ENCODE peak calls at places on chromosomes 4 and X, in eight cellular contexts. One of them, this sample, is unnamed.

GRCh38 chr4:105345838-105346237 is 128.0 kb downstream of the PPA2 start:
- ATAC-seq in gastrocnemius medialis: no peak
- ATAC-seq in RWPE2: no peak
- ATAC-seq in heart right ventricle: no peak
- ATAC-seq in pancreas: no peak
- ATAC-seq in activated CD8-positive, alpha-beta T cell treated with anti-CD3 and anti-CD28 coated beads for 36 hours: peak
- ATAC-seq in CD8-positive, alpha-beta T cell: no peak
- ATAC-seq in right lobe of liver: no peak
- ATAC-seq in this sample: no peak

GRCh38 chr4:124104628-124105027 is 607.9 kb downstream of the ANKRD50 start:
- ATAC-seq in gastrocnemius medialis: no peak
- ATAC-seq in RWPE2: no peak
- ATAC-seq in heart right ventricle: no peak
- ATAC-seq in pancreas: no peak
- ATAC-seq in activated CD8-positive, alpha-beta T cell treated with anti-CD3 and anti-CD28 coated beads for 36 hours: no peak
- ATAC-seq in CD8-positive, alpha-beta T cell: no peak
- ATAC-seq in right lobe of liver: no peak
- ATAC-seq in this sample: no peak

GRCh38 chr4:138775890-138776289 is 239.7 kb upstream of the NOCT start:
- ATAC-seq in gastrocnemius medialis: no peak
- ATAC-seq in RWPE2: no peak
- ATAC-seq in heart right ventricle: no peak
- ATAC-seq in pancreas: peak
- ATAC-seq in activated CD8-positive, alpha-beta T cell treated with anti-CD3 and anti-CD28 coated beads for 36 hours: no peak
- ATAC-seq in CD8-positive, alpha-beta T cell: no peak
- ATAC-seq in right lobe of liver: no peak
- ATAC-seq in this sample: no peak

GRCh38 chr4:85787133-85787532 is 312.2 kb downstream of the ARHGAP24 start:
- ATAC-seq in gastrocnemius medialis: no peak
- ATAC-seq in RWPE2: peak
- ATAC-seq in heart right ventricle: no peak
- ATAC-seq in pancreas: peak
- ATAC-seq in activated CD8-positive, alpha-beta T cell treated with anti-CD3 and anti-CD28 coated beads for 36 hours: no peak
- ATAC-seq in CD8-positive, alpha-beta T cell: no peak
- ATAC-seq in right lobe of liver: peak
- ATAC-seq in this sample: peak

GRCh38 chrX:150414228-150414627 is 51.1 kb downstream of the MAMLD1 start:
- ATAC-seq in gastrocnemius medialis: no peak
- ATAC-seq in RWPE2: no peak
- ATAC-seq in heart right ventricle: no peak
- ATAC-seq in pancreas: no peak
- ATAC-seq in activated CD8-positive, alpha-beta T cell treated with anti-CD3 and anti-CD28 coated beads for 36 hours: no peak
- ATAC-seq in CD8-positive, alpha-beta T cell: no peak
- ATAC-seq in right lobe of liver: no peak
- ATAC-seq in this sample: no peak

GRCh38 chr4:33063238-33063637 is 2343.1 kb downstream of the PCDH7 start:
- ATAC-seq in gastrocnemius medialis: no peak
- ATAC-seq in RWPE2: peak
- ATAC-seq in heart right ventricle: no peak
- ATAC-seq in pancreas: no peak
- ATAC-seq in activated CD8-positive, alpha-beta T cell treated with anti-CD3 and anti-CD28 coated beads for 36 hours: no peak
- ATAC-seq in CD8-positive, alpha-beta T cell: no peak
- ATAC-seq in right lobe of liver: no peak
- ATAC-seq in this sample: peak

GRCh38 chrX:17038681-17039161 is 92.3 kb downstream of the REPS2 start:
- ATAC-seq in gastrocnemius medialis: no peak
- ATAC-seq in RWPE2: no peak
- ATAC-seq in heart right ventricle: peak
- ATAC-seq in pancreas: peak
- ATAC-seq in activated CD8-positive, alpha-beta T cell treated with anti-CD3 and anti-CD28 coated beads for 36 hours: no peak
- ATAC-seq in CD8-positive, alpha-beta T cell: no peak
- ATAC-seq in right lobe of liver: no peak
- ATAC-seq in this sample: peak

GRCh38 chr4:54056360-54056759 is 8.0 kb downstream of the CHIC2 start:
- ATAC-seq in gastrocnemius medialis: no peak
- ATAC-seq in RWPE2: no peak
- ATAC-seq in heart right ventricle: no peak
- ATAC-seq in pancreas: no peak
- ATAC-seq in activated CD8-positive, alpha-beta T cell treated with anti-CD3 and anti-CD28 coated beads for 36 hours: peak
- ATAC-seq in CD8-positive, alpha-beta T cell: peak
- ATAC-seq in right lobe of liver: no peak
- ATAC-seq in this sample: no peak

GRCh38 chr4:74109894-74110605 is 11.1 kb upstream of the CXCL2 start:
- ATAC-seq in gastrocnemius medialis: no peak
- ATAC-seq in RWPE2: peak
- ATAC-seq in heart right ventricle: peak
- ATAC-seq in pancreas: peak
- ATAC-seq in activated CD8-positive, alpha-beta T cell treated with anti-CD3 and anti-CD28 coated beads for 36 hours: no peak
- ATAC-seq in CD8-positive, alpha-beta T cell: no peak
- ATAC-seq in right lobe of liver: peak
- ATAC-seq in this sample: no peak

GRCh38 chr4:122584517-122584916 is 36.3 kb downstream of the IL21 start:
- ATAC-seq in gastrocnemius medialis: no peak
- ATAC-seq in RWPE2: peak
- ATAC-seq in heart right ventricle: no peak
- ATAC-seq in pancreas: peak
- ATAC-seq in activated CD8-positive, alpha-beta T cell treated with anti-CD3 and anti-CD28 coated beads for 36 hours: peak
- ATAC-seq in CD8-positive, alpha-beta T cell: peak
- ATAC-seq in right lobe of liver: no peak
- ATAC-seq in this sample: no peak

GRCh38 chrX:66050140-66050569 is 10.3 kb upstream of the VSIG4 start:
- ATAC-seq in gastrocnemius medialis: no peak
- ATAC-seq in RWPE2: no peak
- ATAC-seq in heart right ventricle: no peak
- ATAC-seq in pancreas: peak
- ATAC-seq in activated CD8-positive, alpha-beta T cell treated with anti-CD3 and anti-CD28 coated beads for 36 hours: no peak
- ATAC-seq in CD8-positive, alpha-beta T cell: no peak
- ATAC-seq in right lobe of liver: peak
- ATAC-seq in this sample: peak

GRCh38 chr4:84028340-84028739 is 470.8 kb downstream of the NKX6-1 start:
- ATAC-seq in gastrocnemius medialis: no peak
- ATAC-seq in RWPE2: no peak
- ATAC-seq in heart right ventricle: no peak
- ATAC-seq in pancreas: no peak
- ATAC-seq in activated CD8-positive, alpha-beta T cell treated with anti-CD3 and anti-CD28 coated beads for 36 hours: no peak
- ATAC-seq in CD8-positive, alpha-beta T cell: no peak
- ATAC-seq in right lobe of liver: no peak
- ATAC-seq in this sample: no peak

GRCh38 chr4:89256203-89256800 is 51.3 kb downstream of the GPRIN3 start:
- ATAC-seq in gastrocnemius medialis: no peak
- ATAC-seq in RWPE2: no peak
- ATAC-seq in heart right ventricle: peak
- ATAC-seq in pancreas: peak
- ATAC-seq in activated CD8-positive, alpha-beta T cell treated with anti-CD3 and anti-CD28 coated beads for 36 hours: no peak
- ATAC-seq in CD8-positive, alpha-beta T cell: no peak
- ATAC-seq in right lobe of liver: no peak
- ATAC-seq in this sample: no peak

DNA sequence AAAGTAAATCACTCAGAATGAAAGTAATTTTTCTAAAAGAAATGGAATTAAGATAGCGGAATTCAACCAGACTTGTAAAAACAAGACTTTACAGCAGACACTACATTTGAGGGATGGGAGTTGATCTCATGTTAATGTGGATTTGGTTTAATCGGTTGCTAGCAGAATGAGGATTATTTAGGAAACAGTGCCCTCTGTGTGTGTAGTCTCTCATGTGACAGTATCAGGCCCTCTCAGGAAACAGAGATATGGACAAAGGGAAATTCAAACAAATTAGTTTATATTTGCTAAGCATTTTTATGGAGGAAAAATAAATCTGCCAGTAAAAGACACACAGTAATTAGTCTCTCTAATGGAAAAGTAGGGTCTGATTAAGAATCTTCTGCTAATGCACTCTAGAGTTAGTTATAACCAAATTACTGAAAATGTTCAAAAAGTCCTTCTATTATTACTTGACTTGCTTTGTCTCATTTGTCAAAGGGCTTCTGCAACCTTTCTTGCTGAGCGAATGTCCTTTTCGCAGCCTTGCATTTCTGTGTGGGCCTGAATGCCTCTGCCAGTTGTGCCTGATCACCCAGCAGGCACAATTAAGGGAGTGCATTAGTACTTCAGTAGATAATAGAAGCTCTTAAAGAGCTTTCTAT is 1282.3 kb upstream of the TENM3 start:
- ATAC-seq in gastrocnemius medialis: no peak
- ATAC-seq in RWPE2: no peak
- ATAC-seq in heart right ventricle: no peak
- ATAC-seq in pancreas: peak
- ATAC-seq in activated CD8-positive, alpha-beta T cell treated with anti-CD3 and anti-CD28 coated beads for 36 hours: no peak
- ATAC-seq in CD8-positive, alpha-beta T cell: no peak
- ATAC-seq in right lobe of liver: no peak
- ATAC-seq in this sample: no peak
- TF ChIP-seq CTCF in gastrocnemius medialis: no peak
- TF ChIP-seq CTCF in RWPE2: peak
- TF ChIP-seq CTCF in heart right ventricle: no peak
- TF ChIP-seq CTCF in pancreas: no peak
- TF ChIP-seq CTCF in activated CD8-positive, alpha-beta T cell treated with anti-CD3 and anti-CD28 coated beads for 36 hours: no peak
- TF ChIP-seq CTCF in CD8-positive, alpha-beta T cell: no peak
- TF ChIP-seq CTCF in right lobe of liver: peak
- TF ChIP-seq CTCF in this sample: no peak

GRCh38 chr4:7333801-7334421 is 100.8 kb downstream of the PSAPL1 start:
- ATAC-seq in gastrocnemius medialis: no peak
- ATAC-seq in RWPE2: no peak
- ATAC-seq in heart right ventricle: no peak
- ATAC-seq in pancreas: no peak
- ATAC-seq in activated CD8-positive, alpha-beta T cell treated with anti-CD3 and anti-CD28 coated beads for 36 hours: no peak
- ATAC-seq in CD8-positive, alpha-beta T cell: no peak
- ATAC-seq in right lobe of liver: no peak
- ATAC-seq in this sample: no peak
- TF ChIP-seq CTCF in gastrocnemius medialis: no peak
- TF ChIP-seq CTCF in RWPE2: no peak
- TF ChIP-seq CTCF in heart right ventricle: no peak
- TF ChIP-seq CTCF in pancreas: no peak
- TF ChIP-seq CTCF in activated CD8-positive, alpha-beta T cell treated with anti-CD3 and anti-CD28 coated beads for 36 hours: no peak
- TF ChIP-seq CTCF in CD8-positive, alpha-beta T cell: no peak
- TF ChIP-seq CTCF in right lobe of liver: no peak
- TF ChIP-seq CTCF in this sample: no peak

GRCh38 chr4:1210241-1210841 is 38.0 kb upstream of the SPON2 start:
- ATAC-seq in gastrocnemius medialis: no peak
- ATAC-seq in RWPE2: no peak
- ATAC-seq in heart right ventricle: no peak
- ATAC-seq in pancreas: no peak
- ATAC-seq in activated CD8-positive, alpha-beta T cell treated with anti-CD3 and anti-CD28 coated beads for 36 hours: no peak
- ATAC-seq in CD8-positive, alpha-beta T cell: no peak
- ATAC-seq in right lobe of liver: no peak
- ATAC-seq in this sample: no peak

GRCh38 chr4:1208970-1209704 is 36.8 kb upstream of the SPON2 start:
- ATAC-seq in gastrocnemius medialis: peak
- ATAC-seq in RWPE2: no peak
- ATAC-seq in heart right ventricle: peak
- ATAC-seq in pancreas: no peak
- ATAC-seq in activated CD8-positive, alpha-beta T cell treated with anti-CD3 and anti-CD28 coated beads for 36 hours: no peak
- ATAC-seq in CD8-positive, alpha-beta T cell: no peak
- ATAC-seq in right lobe of liver: no peak
- ATAC-seq in this sample: peak

GRCh38 chr4:1210971-1211370 is 38.0 kb downstream of the CTBP1 start:
- ATAC-seq in gastrocnemius medialis: no peak
- ATAC-seq in RWPE2: no peak
- ATAC-seq in heart right ventricle: no peak
- ATAC-seq in pancreas: no peak
- ATAC-seq in activated CD8-positive, alpha-beta T cell treated with anti-CD3 and anti-CD28 coated beads for 36 hours: no peak
- ATAC-seq in CD8-positive, alpha-beta T cell: no peak
- ATAC-seq in right lobe of liver: no peak
- ATAC-seq in this sample: no peak

GRCh38 chr4:1208266-1208961 is 36.0 kb upstream of the SPON2 start:
- ATAC-seq in gastrocnemius medialis: no peak
- ATAC-seq in RWPE2: peak
- ATAC-seq in heart right ventricle: peak
- ATAC-seq in pancreas: peak
- ATAC-seq in activated CD8-positive, alpha-beta T cell treated with anti-CD3 and anti-CD28 coated beads for 36 hours: peak
- ATAC-seq in CD8-positive, alpha-beta T cell: no peak
- ATAC-seq in right lobe of liver: no peak
- ATAC-seq in this sample: no peak

GRCh38 chr4:1209821-1210220 is 37.4 kb upstream of the SPON2 start:
- ATAC-seq in gastrocnemius medialis: peak
- ATAC-seq in RWPE2: no peak
- ATAC-seq in heart right ventricle: peak
- ATAC-seq in pancreas: peak
- ATAC-seq in activated CD8-positive, alpha-beta T cell treated with anti-CD3 and anti-CD28 coated beads for 36 hours: no peak
- ATAC-seq in CD8-positive, alpha-beta T cell: no peak
- ATAC-seq in right lobe of liver: peak
- ATAC-seq in this sample: peak
- TF ChIP-seq CTCF in gastrocnemius medialis: no peak
- TF ChIP-seq CTCF in RWPE2: no peak
- TF ChIP-seq CTCF in heart right ventricle: no peak
- TF ChIP-seq CTCF in pancreas: no peak
- TF ChIP-seq CTCF in activated CD8-positive, alpha-beta T cell treated with anti-CD3 and anti-CD28 coated beads for 36 hours: no peak
- TF ChIP-seq CTCF in CD8-positive, alpha-beta T cell: no peak
- TF ChIP-seq CTCF in right lobe of liver: no peak
- TF ChIP-seq CTCF in this sample: no peak

GRCh38 chr4:147103403-147103946 is 157.8 kb upstream of the TTC29 start:
- ATAC-seq in gastrocnemius medialis: peak
- ATAC-seq in RWPE2: peak
- ATAC-seq in heart right ventricle: peak
- ATAC-seq in pancreas: peak
- ATAC-seq in activated CD8-positive, alpha-beta T cell treated with anti-CD3 and anti-CD28 coated beads for 36 hours: no peak
- ATAC-seq in CD8-positive, alpha-beta T cell: no peak
- ATAC-seq in right lobe of liver: peak
- ATAC-seq in this sample: peak
- TF ChIP-seq CTCF in gastrocnemius medialis: no peak
- TF ChIP-seq CTCF in RWPE2: no peak
- TF ChIP-seq CTCF in heart right ventricle: no peak
- TF ChIP-seq CTCF in pancreas: no peak
- TF ChIP-seq CTCF in activated CD8-positive, alpha-beta T cell treated with anti-CD3 and anti-CD28 coated beads for 36 hours: no peak
- TF ChIP-seq CTCF in CD8-positive, alpha-beta T cell: no peak
- TF ChIP-seq CTCF in right lobe of liver: no peak
- TF ChIP-seq CTCF in this sample: no peak

GRCh38 chr4:158895797-158896442 is 127.1 kb downstream of the FNIP2 start:
- ATAC-seq in gastrocnemius medialis: no peak
- ATAC-seq in RWPE2: peak
- ATAC-seq in heart right ventricle: no peak
- ATAC-seq in pancreas: peak
- ATAC-seq in activated CD8-positive, alpha-beta T cell treated with anti-CD3 and anti-CD28 coated beads for 36 hours: no peak
- ATAC-seq in CD8-positive, alpha-beta T cell: peak
- ATAC-seq in right lobe of liver: peak
- ATAC-seq in this sample: no peak
- TF ChIP-seq CTCF in gastrocnemius medialis: no peak
- TF ChIP-seq CTCF in RWPE2: peak
- TF ChIP-seq CTCF in heart right ventricle: peak
- TF ChIP-seq CTCF in pancreas: no peak
- TF ChIP-seq CTCF in activated CD8-positive, alpha-beta T cell treated with anti-CD3 and anti-CD28 coated beads for 36 hours: no peak
- TF ChIP-seq CTCF in CD8-positive, alpha-beta T cell: no peak
- TF ChIP-seq CTCF in right lobe of liver: no peak
- TF ChIP-seq CTCF in this sample: peak

GRCh38 chr4:98745372-98745771 is 87.0 kb upstream of the TSPAN5 start:
- ATAC-seq in gastrocnemius medialis: no peak
- ATAC-seq in RWPE2: no peak
- ATAC-seq in heart right ventricle: peak
- ATAC-seq in pancreas: no peak
- ATAC-seq in activated CD8-positive, alpha-beta T cell treated with anti-CD3 and anti-CD28 coated beads for 36 hours: no peak
- ATAC-seq in CD8-positive, alpha-beta T cell: no peak
- ATAC-seq in right lobe of liver: peak
- ATAC-seq in this sample: no peak
- TF ChIP-seq CTCF in gastrocnemius medialis: no peak
- TF ChIP-seq CTCF in RWPE2: no peak
- TF ChIP-seq CTCF in heart right ventricle: peak
- TF ChIP-seq CTCF in pancreas: no peak
- TF ChIP-seq CTCF in activated CD8-positive, alpha-beta T cell treated with anti-CD3 and anti-CD28 coated beads for 36 hours: peak
- TF ChIP-seq CTCF in CD8-positive, alpha-beta T cell: no peak
- TF ChIP-seq CTCF in right lobe of liver: peak
- TF ChIP-seq CTCF in this sample: no peak

GRCh38 chr4:40369437-40370278 is 34.5 kb downstream of the CHRNA9 start:
- ATAC-seq in gastrocnemius medialis: no peak
- ATAC-seq in RWPE2: no peak
- ATAC-seq in heart right ventricle: no peak
- ATAC-seq in pancreas: peak
- ATAC-seq in activated CD8-positive, alpha-beta T cell treated with anti-CD3 and anti-CD28 coated beads for 36 hours: peak
- ATAC-seq in CD8-positive, alpha-beta T cell: no peak
- ATAC-seq in right lobe of liver: peak
- ATAC-seq in this sample: no peak
- TF ChIP-seq CTCF in gastrocnemius medialis: no peak
- TF ChIP-seq CTCF in RWPE2: no peak
- TF ChIP-seq CTCF in heart right ventricle: no peak
- TF ChIP-seq CTCF in pancreas: no peak
- TF ChIP-seq CTCF in activated CD8-positive, alpha-beta T cell treated with anti-CD3 and anti-CD28 coated beads for 36 hours: no peak
- TF ChIP-seq CTCF in CD8-positive, alpha-beta T cell: no peak
- TF ChIP-seq CTCF in right lobe of liver: no peak
- TF ChIP-seq CTCF in this sample: no peak

This sample was measured in gastroesophageal sphincter.